ENCODE peak calls at places on chromosomes 4 and X, in six cellular contexts. J is adrenal gland; O is upper lobe of right lung; A is CD8-positive, alpha-beta T cell; Q is HCT116; H is breast epithelium. S is an unnamed sample. For H3K4me1, the result is how much of the 10 kb centered on the place peaks cover.

GRCh38 chr4:156298230-156298629 is 344.6 kb upstream of the CTSO start:
- DNase-seq in J (no peak), O (no peak), A (no peak), Q (no peak), H (no peak), S (no peak)

GRCh38 chr4:81648576-81649272 is 177.0 kb upstream of the RASGEF1B start:
- DNase-seq in J (no peak), O (no peak), A (peak), Q (no peak), H (no peak), S (no peak)

GRCh38 chr4:94277539-94277938 is 65.1 kb downstream of the HPGDS start:
- DNase-seq in J (no peak), O (no peak), A (no peak), Q (no peak), H (no peak), S (no peak)

GRCh38 chr4:6200011-6200921 is at the start of gene JAKMIP1:
- DNase-seq in J (peak), O (peak), A (peak), Q (no peak), H (no peak), S (no peak)

GRCh38 chrX:11367609-11368430 is 74.6 kb downstream of the AMELX start:
- DNase-seq in J (no peak), O (no peak), A (no peak), Q (no peak), H (no peak), S (no peak)

GRCh38 chrX:2552621-2553297 is 52.0 kb upstream of the DHRSX start:
- DNase-seq in J (no peak), O (no peak), A (no peak), Q (no peak), H (no peak), S (no peak)

GRCh38 chr4:109441858-109442480 is 8.4 kb downstream of the SEC24B start:
- DNase-seq in J (no peak), O (no peak), A (no peak), Q (no peak), H (no peak), S (no peak)

GRCh38 chr4:17846256-17846655 is 35.5 kb downstream of the NCAPG start:
- DNase-seq in J (no peak), O (no peak), A (no peak), Q (no peak), H (no peak), S (no peak)

GRCh38 chr4:6337331-6337935 is 67.8 kb downstream of the WFS1 start:
- DNase-seq in J (no peak), O (no peak), A (no peak), Q (peak), H (no peak), S (no peak)

GRCh38 chr4:72326692-72327632 is 242.1 kb downstream of the ADAMTS3 start:
- DNase-seq in J (no peak), O (no peak), A (no peak), Q (peak), H (no peak), S (no peak)

GRCh38 chr4:152735918-152736305 is 43.6 kb downstream of the TIGD4 start:
- DNase-seq in J (no peak), O (no peak), A (no peak), Q (no peak), H (no peak), S (no peak)

GRCh38 chr4:169823685-169824084 is 65.9 kb upstream of the HPF1 start:
- DNase-seq in J (peak), O (no peak), A (peak), Q (no peak), H (no peak), S (peak)

GRCh38 chr4:53015681-53016080 is 153.6 kb downstream of the RASL11B start:
- DNase-seq in J (peak), O (no peak), A (no peak), Q (peak), H (no peak), S (peak)

GRCh38 chrX:82626978-82627377 is 881.1 kb upstream of the POU3F4 start:
- DNase-seq in J (no peak), O (no peak), A (no peak), Q (no peak), H (no peak), S (no peak)

GRCh38 chr4:26484032-26484515 is 6.2 kb downstream of the CCKAR start:
- DNase-seq in J (no peak), O (no peak), A (no peak), Q (no peak), H (no peak), S (no peak)

GRCh38 chr4:77911091-77911490 is 48.5 kb downstream of the MRPL1 start:
- DNase-seq in J (no peak), O (no peak), A (no peak), Q (no peak), H (no peak), S (no peak)

GRCh38 chrX:9785252-9785943 is 831 bp upstream of the SHROOM2 start:
- DNase-seq in J (no peak), O (no peak), A (no peak), Q (no peak), H (no peak), S (no peak)

GRCh38 chr4:7354937-7355336 is 79.8 kb downstream of the PSAPL1 start:
- DNase-seq in J (no peak), O (peak), A (no peak), Q (no peak), H (no peak), S (no peak)

GRCh38 chrX:119684916-119685224 is 8.1 kb downstream of the SEPTIN6 start:
- DNase-seq in J (no peak), O (no peak), A (no peak), Q (no peak), H (no peak), S (no peak)

GRCh38 chr4:24471623-24472510 is 112.5 kb downstream of the DHX15 start:
- DNase-seq in J (no peak), O (no peak), A (no peak), Q (no peak), H (no peak), S (no peak)

GRCh38 chr4:173237152-173237551 is 68.5 kb downstream of the GALNT7 start:
- DNase-seq in J (no peak), O (no peak), A (no peak), Q (no peak), H (no peak), S (no peak)

GRCh38 chr4:184387351-184387750 is 87.0 kb downstream of the IRF2 start:
- DNase-seq in J (no peak), O (no peak), A (no peak), Q (no peak), H (no peak), S (no peak)

GRCh38 chr4:8721621-8722020 is 129.1 kb downstream of the CPZ start:
- DNase-seq in J (no peak), O (no peak), A (no peak), Q (no peak), H (peak), S (no peak)

GRCh38 chrX:118220509-118220908 is 103.9 kb upstream of the KLHL13 start:
- DNase-seq in J (no peak), O (no peak), A (no peak), Q (no peak), H (no peak), S (no peak)

GRCh38 chr4:9781343-9782135 is at the start of gene DRD5:
- DNase-seq in J (no peak), O (no peak), A (no peak), Q (no peak), H (no peak), S (no peak)

GRCh38 chrX:103480526-103480925 is 38.8 kb downstream of the RAB40A start:
- DNase-seq in J (no peak), O (no peak), A (no peak), Q (no peak), H (no peak), S (no peak)

GRCh38 chrX:151970661-151971060 is 3.8 kb downstream of the GABRE start:
- DNase-seq in J (peak), O (peak), A (no peak), Q (no peak), H (peak), S (no peak)

GRCh38 chr4:80216100-80216761 is 18.9 kb downstream of the PRDM8 start:
- DNase-seq in J (no peak), O (no peak), A (no peak), Q (no peak), H (no peak), S (no peak)

GRCh38 chr4:53481586-53481985 is 104.1 kb downstream of the FIP1L1 start:
- DNase-seq in J (no peak), O (no peak), A (no peak), Q (no peak), H (no peak), S (no peak)

GRCh38 chr4:23763559-23763958 is 126.3 kb downstream of the PPARGC1A start:
- DNase-seq in J (no peak), O (no peak), A (no peak), Q (no peak), H (no peak), S (no peak)

GRCh38 chr4:153018716-153019115 is 82.6 kb downstream of the FHDC1 start:
- DNase-seq in J (no peak), O (no peak), A (no peak), Q (no peak), H (no peak), S (no peak)

GRCh38 chr4:40454816-40455215 is 119.7 kb downstream of the CHRNA9 start:
- DNase-seq in J (no peak), O (no peak), A (no peak), Q (no peak), H (no peak), S (no peak)
- H3K4me1 ChIP-seq in J (under half), O (under half), A (under half), Q (under half), H (under half), S (under half)

DNA sequence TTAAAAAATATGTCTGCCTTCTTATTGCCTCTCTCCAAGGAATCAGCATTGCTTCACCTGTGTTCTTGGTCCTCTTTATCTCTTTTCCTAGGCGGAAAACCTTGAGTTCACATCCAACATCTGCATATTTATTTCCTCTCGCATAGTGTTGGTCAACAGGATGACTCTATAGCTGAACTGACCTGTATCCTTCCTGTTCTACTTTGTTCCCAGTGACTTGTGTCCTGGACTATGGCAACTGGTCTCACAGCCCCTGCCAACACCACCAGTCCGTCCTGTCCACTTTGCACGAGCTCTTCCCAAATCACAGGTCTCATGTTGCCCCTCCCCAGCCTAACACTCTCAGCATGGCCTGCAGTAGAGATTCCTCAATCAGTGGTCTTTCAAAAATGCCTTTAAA is 2.0 kb downstream of the DIPK2B start:
- DNase-seq in J (no peak), O (no peak), A (no peak), Q (no peak), H (no peak), S (no peak)
- H3K27ac ChIP-seq in J (no peak), O (peak), A (no peak), Q (no peak), H (peak), S (no peak)

DNA sequence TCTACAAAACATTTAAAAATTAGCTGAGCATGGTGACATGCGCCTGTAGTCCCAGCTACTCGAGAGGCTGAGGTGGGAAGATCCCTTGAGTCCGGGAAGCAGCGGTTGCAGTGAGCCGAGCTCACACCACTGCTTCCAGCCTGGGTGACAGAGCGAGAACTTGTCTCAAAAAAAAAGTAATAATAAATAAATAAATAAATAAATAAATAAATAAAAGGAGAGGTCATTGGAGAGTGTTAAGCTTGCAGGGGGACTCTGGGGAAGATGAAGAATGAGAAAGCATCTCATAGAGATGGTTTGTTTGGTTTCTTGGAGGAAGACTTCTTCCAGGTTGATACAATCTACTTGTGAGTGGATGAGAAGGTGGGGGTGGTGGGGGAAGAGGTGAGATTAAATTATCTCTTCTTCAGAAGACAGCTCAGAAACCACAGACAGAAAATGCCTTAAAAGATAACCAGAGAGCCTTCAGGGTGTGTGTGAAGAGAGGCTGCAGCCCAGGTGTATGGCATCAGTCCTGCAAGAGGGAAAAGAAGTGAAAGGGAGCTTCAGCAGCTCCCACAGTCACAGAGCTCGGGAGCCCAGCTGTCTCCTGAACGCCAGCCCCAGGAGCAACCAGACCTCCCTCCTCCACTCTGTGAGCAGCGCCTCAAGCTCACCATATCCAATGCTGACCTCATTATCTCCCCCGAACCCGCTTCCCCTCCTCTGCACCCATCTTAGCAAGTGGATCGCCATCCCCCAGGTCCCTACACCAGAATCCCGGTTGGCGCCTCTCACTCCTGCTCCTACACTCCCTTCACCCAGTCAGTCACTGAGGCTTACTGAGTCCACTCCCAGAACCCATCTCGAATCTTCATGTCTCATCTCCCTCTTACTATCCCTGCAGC is 48.2 kb downstream of the RBM47 start:
- DNase-seq in J (no peak), O (no peak), A (no peak), Q (no peak), H (no peak), S (no peak)
- H3K4me1 ChIP-seq in J (half or more), O (under half), A (under half), Q (under half), H (under half), S (under half)

GRCh38 chr4:1017211-1017610 is 5.8 kb downstream of the FGFRL1 start:
- DNase-seq in J (no peak), O (no peak), A (no peak), Q (no peak), H (no peak), S (no peak)

GRCh38 chr4:1019726-1020470 is 8.5 kb downstream of the FGFRL1 start:
- DNase-seq in J (no peak), O (no peak), A (no peak), Q (no peak), H (no peak), S (no peak)

GRCh38 chr4:1017706-1018105 is 6.3 kb downstream of the FGFRL1 start:
- DNase-seq in J (no peak), O (no peak), A (no peak), Q (no peak), H (no peak), S (no peak)

GRCh38 chr4:1019320-1019719 is 7.9 kb downstream of the FGFRL1 start:
- DNase-seq in J (no peak), O (no peak), A (no peak), Q (no peak), H (no peak), S (no peak)

DNA sequence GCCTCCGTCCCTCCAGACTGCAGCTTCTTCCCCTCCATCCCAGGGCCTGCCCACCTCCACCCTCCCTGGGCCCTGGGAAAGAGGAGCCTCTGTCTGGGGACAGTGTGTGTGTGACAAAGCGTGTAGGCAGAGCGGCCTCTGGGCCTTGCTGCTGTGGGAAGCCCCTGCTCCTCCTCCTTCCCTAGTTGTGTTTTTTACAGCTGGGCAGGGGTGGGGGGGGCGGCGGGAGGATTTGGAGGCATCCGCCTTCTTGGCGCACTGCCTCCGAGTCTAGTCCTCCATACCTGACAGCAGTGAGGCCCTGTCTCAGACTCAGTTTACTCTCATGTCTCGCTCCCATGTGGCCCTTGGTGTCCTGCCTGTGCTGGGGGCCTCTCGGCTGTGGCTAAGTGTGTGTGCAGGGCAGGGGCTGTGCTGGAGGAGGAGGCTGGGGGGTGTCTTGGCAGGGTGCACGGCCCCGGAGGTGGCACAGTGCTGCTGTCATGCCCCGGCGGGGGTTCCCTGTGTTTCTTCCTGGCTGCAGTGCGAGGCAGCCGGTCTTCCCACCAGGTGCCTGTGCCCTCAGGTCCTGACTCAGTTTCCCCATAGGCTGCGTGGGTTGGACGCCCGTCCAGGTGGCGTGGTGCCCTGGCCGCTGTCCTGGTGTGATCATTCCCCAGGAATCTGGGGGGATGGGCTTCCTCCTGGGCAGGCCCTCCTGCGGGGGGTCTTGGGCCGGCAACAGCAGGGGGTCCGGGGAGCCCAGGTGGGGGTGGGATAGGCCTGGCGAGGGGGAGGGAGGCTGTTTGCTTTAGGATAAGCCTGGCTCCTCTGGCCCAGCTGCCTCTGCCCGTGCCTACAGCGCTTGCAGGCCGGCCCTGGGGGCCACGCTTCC is 7.0 kb downstream of the FGFRL1 start:
- DNase-seq in J (no peak), O (no peak), A (no peak), Q (no peak), H (no peak), S (no peak)
- H3K27ac ChIP-seq in J (no peak), O (no peak), A (no peak), Q (no peak), H (no peak), S (no peak)

GRCh38 chr4:41696768-41697167 is 51.8 kb downstream of the PHOX2B start:
- DNase-seq in J (no peak), O (no peak), A (no peak), Q (no peak), H (no peak), S (no peak)
- H3K4me1 ChIP-seq in J (under half), O (under half), A (under half), Q (under half), H (under half), S (under half)

GRCh38 chr4:149765630-149766029 is 50.0 kb downstream of the IQCM start:
- DNase-seq in J (no peak), O (no peak), A (no peak), Q (peak), H (no peak), S (no peak)
- H3K27ac ChIP-seq in J (no peak), O (no peak), A (no peak), Q (no peak), H (no peak), S (no peak)

DNA sequence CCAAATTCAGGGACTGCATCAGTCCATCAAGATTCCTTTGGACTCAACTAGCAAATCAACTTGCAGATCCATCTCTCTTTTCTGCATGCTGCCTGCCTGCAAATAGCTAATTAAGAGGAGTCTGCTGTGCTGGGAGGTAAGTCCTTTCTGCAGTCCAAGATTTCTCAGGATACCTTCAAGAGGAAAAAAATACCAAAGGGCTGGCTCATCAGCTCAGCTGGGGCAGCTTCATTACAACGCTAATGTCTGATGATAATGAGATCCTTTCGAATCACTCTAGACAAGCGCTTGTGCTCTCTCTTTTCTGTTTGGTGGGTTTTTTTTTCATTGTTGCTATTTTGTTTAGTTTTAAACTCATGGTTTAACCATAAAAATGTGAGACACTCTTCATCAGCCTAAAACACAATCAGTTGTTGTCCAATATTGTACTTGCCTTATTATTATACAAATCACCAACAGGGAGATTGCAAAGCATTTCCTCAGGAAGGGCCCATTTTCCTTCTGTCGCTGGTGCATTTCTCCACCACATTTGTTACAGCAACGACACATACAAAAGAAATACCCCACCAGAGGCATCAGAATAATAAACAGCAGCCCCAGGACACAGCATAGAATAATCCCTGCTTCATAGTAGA is 50.8 kb downstream of the PROM1 start:
- DNase-seq in J (no peak), O (no peak), A (no peak), Q (no peak), H (no peak), S (no peak)
- H3K4me1 ChIP-seq in J (under half), O (under half), A (under half), Q (under half), H (under half), S (under half)

S was measured in iPS DF 6.9.